ENCODE peak calls at places on chromosomes 4 and X, in ten cellular contexts. Y is T1000; P is stimulated activated naive CD8-positive, alpha-beta T cell treated with anti-CD3 and anti-CD28 coated beads, Interleukin-15, Interleukin-2, amounts not matched to agents 100 U/mL and 50 U/mL, for 24 hours; D is effector memory CD4-positive, alpha-beta T cell; F is transverse colon; X is aorta; A is nephron progenitor cell; Q is T-helper 2 cell; C is NCI-H524; V is kidney. O is an unnamed sample.

GRCh38 chr4:176002007-176002623 is 63.5 kb upstream of the WDR17 start:
- DNase-seq in Y (no peak), P (peak), D (no peak), F (peak), X (peak), A (peak), Q (peak), C (peak), V (peak), O (peak)

GRCh38 chr4:100095729-100096595 is 94.3 kb downstream of the DDIT4L start:
- DNase-seq in Y (no peak), P (peak), D (peak), F (peak), X (peak), A (peak), Q (peak), C (peak), V (peak), O (peak)

GRCh38 chr4:137597751-137598493 is 65.6 kb upstream of the PCDH18 start:
- DNase-seq in Y (no peak), P (no peak), D (no peak), F (no peak), X (no peak), A (no peak), Q (no peak), C (no peak), V (no peak), O (no peak)

GRCh38 chr4:53914313-53915016 is 149.9 kb downstream of the CHIC2 start:
- DNase-seq in Y (peak), P (no peak), D (no peak), F (no peak), X (no peak), A (no peak), Q (peak), C (no peak), V (no peak), O (no peak)

GRCh38 chr4:99574530-99575314 is at the start of gene MTTP:
- DNase-seq in Y (no peak), P (no peak), D (no peak), F (no peak), X (no peak), A (no peak), Q (no peak), C (no peak), V (no peak), O (peak)

GRCh38 chr4:189053621-189054020 is 887.1 kb upstream of the FRG1 start:
- DNase-seq in Y (no peak), P (no peak), D (no peak), F (no peak), X (no peak), A (no peak), Q (no peak), C (no peak), V (no peak), O (no peak)

GRCh38 chr4:77146426-77147399 is 10.3 kb upstream of the CCNG2 start:
- DNase-seq in Y (no peak), P (no peak), D (no peak), F (no peak), X (no peak), A (no peak), Q (peak), C (no peak), V (no peak), O (peak)

GRCh38 chr4:29405151-29405550 is 1315.0 kb upstream of the PCDH7 start:
- DNase-seq in Y (no peak), P (no peak), D (no peak), F (no peak), X (no peak), A (no peak), Q (no peak), C (no peak), V (no peak), O (no peak)

GRCh38 chr4:75844151-75844662 is 58.0 kb downstream of the PPEF2 start:
- DNase-seq in Y (no peak), P (no peak), D (no peak), F (no peak), X (no peak), A (no peak), Q (no peak), C (no peak), V (no peak), O (no peak)

GRCh38 chr4:52939325-52939724 is 77.2 kb downstream of the RASL11B start:
- DNase-seq in Y (no peak), P (no peak), D (no peak), F (no peak), X (no peak), A (no peak), Q (no peak), C (no peak), V (no peak), O (no peak)

GRCh38 chrX:26649534-26649933 is 433.6 kb downstream of the MAGEB5 start:
- DNase-seq in Y (no peak), P (no peak), D (no peak), F (no peak), X (no peak), A (no peak), Q (no peak), C (peak), V (no peak), O (peak)

GRCh38 chr4:107712236-107712635 is 7.8 kb downstream of the PAPSS1 start:
- DNase-seq in Y (no peak), P (no peak), D (no peak), F (no peak), X (no peak), A (no peak), Q (no peak), C (no peak), V (no peak), O (no peak)

GRCh38 chrX:105698386-105698785 is 124.0 kb upstream of the NRK start:
- DNase-seq in Y (peak), P (no peak), D (no peak), F (no peak), X (no peak), A (no peak), Q (no peak), C (no peak), V (no peak), O (no peak)

GRCh38 chrX:113421432-113421831 is 580.8 kb upstream of the AMOT start:
- DNase-seq in Y (no peak), P (no peak), D (no peak), F (no peak), X (no peak), A (no peak), Q (no peak), C (no peak), V (no peak), O (no peak)

GRCh38 chr4:153668647-153669046 is 15.4 kb upstream of the TLR2 start:
- DNase-seq in Y (no peak), P (no peak), D (no peak), F (no peak), X (no peak), A (no peak), Q (no peak), C (peak), V (no peak), O (no peak)

GRCh38 chr4:80268936-80269335 is 2.5 kb downstream of the FGF5 start:
- DNase-seq in Y (no peak), P (no peak), D (no peak), F (no peak), X (no peak), A (no peak), Q (no peak), C (no peak), V (no peak), O (no peak)

GRCh38 chr4:7513731-7514130 is 79.0 kb upstream of the PSAPL1 start:
- DNase-seq in Y (peak), P (no peak), D (no peak), F (no peak), X (no peak), A (no peak), Q (no peak), C (no peak), V (no peak), O (no peak)

GRCh38 chrX:155027509-155028066 is 944 bp downstream of the FUNDC2 start:
- DNase-seq in Y (no peak), P (no peak), D (no peak), F (no peak), X (no peak), A (no peak), Q (peak), C (peak), V (no peak), O (peak)

GRCh38 chr4:133513891-133514290 is 364.8 kb downstream of the PCDH10 start:
- DNase-seq in Y (no peak), P (no peak), D (no peak), F (no peak), X (no peak), A (no peak), Q (no peak), C (no peak), V (no peak), O (no peak)

GRCh38 chrX:44178271-44178670 is 165.2 kb downstream of the EFHC2 start:
- DNase-seq in Y (no peak), P (no peak), D (no peak), F (no peak), X (no peak), A (no peak), Q (no peak), C (no peak), V (no peak), O (no peak)

GRCh38 chr4:3873446-3874415 is 107.5 kb downstream of the ADRA2C start:
- DNase-seq in Y (no peak), P (no peak), D (no peak), F (no peak), X (peak), A (peak), Q (no peak), C (peak), V (no peak), O (no peak)

GRCh38 chrX:129606918-129607317 is 47.8 kb downstream of the APLN start:
- DNase-seq in Y (peak), P (peak), D (peak), F (peak), X (no peak), A (peak), Q (peak), C (peak), V (no peak), O (peak)

GRCh38 chr4:57876934-57877554 is 766.9 kb upstream of the IGFBP7 start:
- DNase-seq in Y (no peak), P (no peak), D (no peak), F (no peak), X (no peak), A (no peak), Q (no peak), C (peak), V (no peak), O (no peak)

GRCh38 chr4:154425514-154425913 is 66.1 kb downstream of the DCHS2 start:
- DNase-seq in Y (no peak), P (no peak), D (no peak), F (no peak), X (no peak), A (no peak), Q (no peak), C (no peak), V (no peak), O (no peak)

GRCh38 chr4:75675004-75675531 is 1.9 kb upstream of the G3BP2 start:
- DNase-seq in Y (no peak), P (no peak), D (no peak), F (no peak), X (no peak), A (no peak), Q (no peak), C (no peak), V (no peak), O (no peak)

GRCh38 chrX:110852180-110852579 is 56.6 kb upstream of the CHRDL1 start:
- DNase-seq in Y (no peak), P (no peak), D (no peak), F (no peak), X (no peak), A (peak), Q (peak), C (peak), V (no peak), O (peak)

GRCh38 chrX:136028383-136028984 is 43.2 kb downstream of the SLC9A6 start:
- DNase-seq in Y (no peak), P (no peak), D (no peak), F (no peak), X (no peak), A (no peak), Q (peak), C (peak), V (no peak), O (peak)

GRCh38 chrX:10022580-10023245 is 55.6 kb downstream of the CLDN34 start:
- DNase-seq in Y (no peak), P (no peak), D (no peak), F (peak), X (no peak), A (no peak), Q (no peak), C (no peak), V (no peak), O (no peak)

GRCh38 chr4:128573781-128574508 is 235.6 kb upstream of the JADE1 start:
- DNase-seq in Y (peak), P (no peak), D (no peak), F (no peak), X (no peak), A (no peak), Q (no peak), C (peak), V (no peak), O (no peak)

GRCh38 chr4:168183717-168184571 is 91.6 kb downstream of the ANXA10 start:
- DNase-seq in Y (no peak), P (no peak), D (no peak), F (no peak), X (no peak), A (no peak), Q (peak), C (peak), V (no peak), O (peak)

GRCh38 chr4:16083217-16084191 is at the start of gene PROM1:
- DNase-seq in Y (no peak), P (peak), D (no peak), F (peak), X (peak), A (peak), Q (no peak), C (peak), V (peak), O (no peak)

GRCh38 chr4:98491862-98492554 is 166.4 kb downstream of the TSPAN5 start:
- DNase-seq in Y (no peak), P (no peak), D (no peak), F (no peak), X (no peak), A (no peak), Q (no peak), C (no peak), V (no peak), O (no peak)

GRCh38 chr4:185514182-185514697 is 21.1 kb downstream of the PDLIM3 start:
- DNase-seq in Y (no peak), P (no peak), D (no peak), F (no peak), X (no peak), A (no peak), Q (no peak), C (no peak), V (no peak), O (no peak)

GRCh38 chr4:21134994-21135393 is 434.7 kb downstream of the PACRGL start:
- DNase-seq in Y (no peak), P (no peak), D (no peak), F (no peak), X (no peak), A (no peak), Q (no peak), C (peak), V (no peak), O (no peak)